ENCODE peak calls at places on chromosomes 13 and 19, in six cellular contexts. V is HCT116; S is AG04450; H is stimulated activated CD4-positive, alpha-beta T cell treated with anti-CD3 and anti-CD28 coated beads, Interleukin-4, amount 100 ng/mL, for 4 hours; N is cortex of kidney; T is stromal cell of bone marrow. F is an unnamed sample.
A peak's percentile ranks its signal among the peaks of the same experiment; 100 is the strongest.

GRCh38 chr19:8445488-8446001 is 770 bp downstream of the HNRNPM start:
- DNase-seq in V (no peak), S (no peak), H (peak; percentile 36), N (no peak), T (no peak), F (no peak)

GRCh38 chr13:99228737-99229691 is 28.4 kb downstream of the UBAC2 start:
- DNase-seq in V (no peak), S (peak; percentile 49), H (no peak), N (no peak), T (peak; percentile 54), F (no peak)

GRCh38 chr13:47826481-47826880 is 174.6 kb downstream of the SUCLA2 start:
- DNase-seq in V (no peak), S (no peak), H (no peak), N (no peak), T (no peak), F (no peak)

GRCh38 chr13:102846261-102847015 is 606 bp downstream of the ERCC5 start:
- DNase-seq in V (peak; percentile 8), S (no peak), H (peak; percentile 30), N (no peak), T (no peak), F (peak; percentile 54)

GRCh38 chr13:112582305-112582704 is 5.6 kb downstream of the TUBGCP3 start:
- DNase-seq in V (no peak), S (no peak), H (no peak), N (no peak), T (no peak), F (no peak)

GRCh38 chr13:34011552-34012085 is 193.7 kb downstream of the RFC3 start:
- DNase-seq in V (no peak), S (no peak), H (no peak), N (no peak), T (no peak), F (no peak)

GRCh38 chr13:72221276-72221962 is 354.4 kb upstream of the DACH1 start:
- DNase-seq in V (peak; percentile 18), S (no peak), H (no peak), N (no peak), T (no peak), F (no peak)

GRCh38 chr13:41942462-41943094 is 18.3 kb downstream of the VWA8 start:
- DNase-seq in V (no peak), S (peak; percentile 33), H (no peak), N (no peak), T (no peak), F (no peak)

GRCh38 chr19:18385675-18386542 is at the start of gene GDF15:
- DNase-seq in V (peak; percentile 90), S (peak; percentile 77), H (peak; percentile 21), N (no peak), T (peak; percentile 87), F (no peak)

GRCh38 chr19:45817725-45818301 is 2.7 kb upstream of the RSPH6A start:
- DNase-seq in V (no peak), S (no peak), H (no peak), N (no peak), T (no peak), F (no peak)

GRCh38 chr19:3218037-3218661 is 6.3 kb upstream of the CELF5 start:
- DNase-seq in V (no peak), S (no peak), H (no peak), N (no peak), T (no peak), F (no peak)

GRCh38 chr19:51016798-51017683 is 2.5 kb downstream of the KLK10 start:
- DNase-seq in V (peak; percentile 83), S (no peak), H (peak; percentile 67), N (no peak), T (no peak), F (peak; percentile 72)

GRCh38 chr13:29435125-29435911 is 160.2 kb downstream of the SLC7A1 start:
- DNase-seq in V (no peak), S (peak; percentile 45), H (no peak), N (no peak), T (peak; percentile 92), F (no peak)

F was measured in amygdala.